ENCODE peak calls at places on chromosomes 11 and 22, in eight cellular contexts. O, E, L, H, P, Q, Z and F are unnamed samples.

GRCh38 chr11:119964136-119965025 is 173.5 kb downstream of the TRIM29 start:
- DNase-seq in H (no peak), E (no peak), Q (no peak), L (no peak), P (peak; percentile 5), O (peak; percentile 15), Z (no peak), F (no peak)

GRCh38 chr11:128905345-128906184 is 14.4 kb downstream of the KCNJ5 start:
- DNase-seq in O (no peak), L (peak; percentile 62), P (peak; percentile 18), H (peak; percentile 73), Q (peak; percentile 38), E (peak; percentile 76), Z (peak; percentile 58), F (no peak)

GRCh38 chr11:10899542-10899830 is 41.6 kb upstream of the ZBED5 start:
- DNase-seq in Q (peak; percentile 12), P (no peak), E (no peak), O (no peak), Z (no peak), H (no peak), L (no peak), F (no peak)

GRCh38 chr22:35380013-35380412 is 883 bp upstream of the HMOX1 start:
- DNase-seq in L (no peak), P (peak; percentile 46), Z (no peak), O (no peak), Q (no peak), H (no peak), E (no peak), F (no peak)

GRCh38 chr11:93221539-93221938 is 23.7 kb upstream of the SLC36A4 start:
- DNase-seq in Q (no peak), Z (no peak), O (no peak), H (no peak), E (no peak), P (no peak), L (no peak), F (no peak)

GRCh38 chr11:10881892-10882291 is 24.0 kb upstream of the ZBED5 start:
- DNase-seq in H (no peak), O (no peak), Z (no peak), L (no peak), P (no peak), Q (no peak), E (no peak), F (no peak)

GRCh38 chr11:116449522-116449921 is 323.3 kb downstream of the BUD13 start:
- DNase-seq in Z (no peak), H (no peak), E (no peak), O (no peak), Q (no peak), L (no peak), P (no peak), F (no peak)

GRCh38 chr11:22343411-22344032 is 5.3 kb downstream of the SLC17A6 start:
- DNase-seq in P (no peak), E (peak; percentile 49), Z (no peak), Q (no peak), O (no peak), L (no peak), H (peak; percentile 53), F (no peak)

GRCh38 chr11:1100417-1101245 is 26.0 kb downstream of the MUC2 start:
- DNase-seq in Z (no peak), E (peak; percentile 57), Q (no peak), L (no peak), H (no peak), P (no peak), O (no peak), F (no peak)

GRCh38 chr22:49913026-49913425 is 5.2 kb downstream of the ALG12 start:
- DNase-seq in Z (no peak), H (no peak), O (no peak), L (no peak), E (peak; percentile 45), P (no peak), Q (no peak), F (no peak)

GRCh38 chr22:21984793-21985192 is 2.2 kb upstream of the TOP3B start:
- DNase-seq in Z (no peak), E (no peak), O (peak; percentile 67), L (no peak), P (peak; percentile 35), Q (no peak), H (peak; percentile 73), F (no peak)

GRCh38 chr22:25659413-25659812 is 82.6 kb upstream of the MYO18B start:
- DNase-seq in P (no peak), E (no peak), O (no peak), Q (no peak), L (no peak), Z (no peak), H (no peak), F (no peak)

GRCh38 chr11:15688351-15688792 is 573.6 kb downstream of the INSC start:
- DNase-seq in O (peak; percentile 71), Z (no peak), E (no peak), Q (no peak), H (peak; percentile 22), P (peak; percentile 84), L (no peak), F (peak; percentile 94)

GRCh38 chr22:46586123-46586519 is 34.1 kb upstream of the GRAMD4 start:
- DNase-seq in Z (no peak), E (peak; percentile 66), L (no peak), P (no peak), H (no peak), O (no peak), Q (no peak), F (no peak)

GRCh38 chr11:130873766-130874165 is 42.5 kb downstream of the SNX19 start:
- DNase-seq in L (no peak), H (no peak), E (no peak), O (no peak), Q (no peak), P (peak; percentile 34), Z (no peak), F (peak; percentile 59)

GRCh38 chr11:12075822-12076821 is 34.3 kb upstream of the MICAL2 start:
- DNase-seq in O (no peak), E (no peak), L (peak; percentile 5), P (peak; percentile 96), Q (no peak), Z (no peak), H (no peak), F (peak; percentile 100)

GRCh38 chr22:41447435-41448188 is 1.0 kb upstream of the TOB2 start:
- DNase-seq in O (peak; percentile 75), P (peak; percentile 61), E (peak; percentile 90), L (peak; percentile 57), H (peak; percentile 88), Q (peak; percentile 27), Z (peak; percentile 76), F (peak; percentile 60)

GRCh38 chr11:10984250-10984649 is 126.4 kb upstream of the ZBED5 start:
- DNase-seq in H (no peak), E (no peak), L (no peak), Q (no peak), O (no peak), Z (no peak), P (no peak), F (no peak)

GRCh38 chr11:116873391-116873790 is 36.0 kb upstream of the APOA1 start:
- DNase-seq in E (no peak), O (no peak), Z (no peak), L (no peak), H (no peak), P (no peak), Q (no peak), F (no peak)

GRCh38 chr11:111531687-111532364 is 8.7 kb upstream of the LAYN start:
- DNase-seq in E (no peak), Q (peak; percentile 62), P (peak; percentile 82), L (no peak), H (no peak), O (no peak), Z (peak; percentile 64), F (peak; percentile 92)

GRCh38 chr22:23067691-23068090 is 2.6 kb upstream of the GNAZ start:
- DNase-seq in Q (no peak), O (no peak), E (no peak), Z (no peak), L (no peak), H (no peak), P (peak; percentile 2), F (no peak)

GRCh38 chr11:515131-515530 is 8.1 kb upstream of the RNH1 start:
- DNase-seq in H (no peak), Q (no peak), E (no peak), O (no peak), P (no peak), Z (no peak), L (no peak), F (no peak)

GRCh38 chr22:28706845-28707244 is 27.2 kb upstream of the TTC28 start:
- DNase-seq in H (no peak), E (no peak), Z (no peak), P (no peak), L (no peak), Q (no peak), O (no peak), F (no peak)

GRCh38 chr22:49586873-49587272 is 240.8 kb downstream of the BRD1 start:
- DNase-seq in P (no peak), L (no peak), H (no peak), Z (no peak), Q (no peak), E (no peak), O (no peak), F (no peak)

GRCh38 chr11:69918938-69919650 is 99.9 kb upstream of the FGF3 start:
- DNase-seq in L (peak; percentile 9), Q (peak; percentile 73), O (peak; percentile 83), Z (peak; percentile 78), P (peak; percentile 64), E (peak; percentile 91), H (peak; percentile 91), F (peak; percentile 13)

GRCh38 chr22:37519268-37520195 is at the start of gene CARD10:
- DNase-seq in Z (no peak), E (peak; percentile 83), Q (no peak), O (peak; percentile 46), H (peak; percentile 66), P (no peak), L (no peak), F (no peak)

GRCh38 chr22:48874956-48875355 is 952.7 kb downstream of the BRD1 start:
- DNase-seq in O (no peak), Q (no peak), P (no peak), L (no peak), Z (no peak), E (peak; percentile 18), H (no peak), F (no peak)

GRCh38 chr11:9461760-9462134 is 935 bp downstream of the ZNF143 start:
- DNase-seq in P (peak; percentile 37), H (no peak), E (no peak), L (no peak), O (no peak), Q (no peak), Z (no peak), F (peak; percentile 27)

GRCh38 chr22:27130949-27131745 is 473.8 kb downstream of the MIAT start:
- DNase-seq in Z (no peak), Q (no peak), E (no peak), O (no peak), P (no peak), L (no peak), H (no peak), F (peak; percentile 81)

GRCh38 chr11:123561046-123561781 is 93.2 kb downstream of the SCN3B start:
- DNase-seq in Z (no peak), H (peak; percentile 73), O (peak; percentile 82), L (peak; percentile 56), E (no peak), Q (no peak), P (peak; percentile 78), F (peak; percentile 39)

GRCh38 chr11:107752508-107752907 is 40.7 kb upstream of the SLN start:
- DNase-seq in Q (no peak), L (no peak), H (no peak), Z (no peak), P (no peak), E (no peak), O (no peak), F (no peak)

GRCh38 chr11:72724851-72725730 is 27.1 kb downstream of the ARAP1 start:
- DNase-seq in E (peak; percentile 72), P (peak; percentile 91), Z (peak; percentile 86), H (peak; percentile 80), L (peak; percentile 63), Q (peak; percentile 87), O (peak; percentile 81), F (peak; percentile 58)

GRCh38 chr11:111585371-111585770 is 16.9 kb upstream of the SIK2 start:
- DNase-seq in E (no peak), Q (no peak), L (no peak), P (peak; percentile 69), H (no peak), Z (no peak), O (no peak), F (peak; percentile 79)

GRCh38 chr11:9214765-9215164 is 50.4 kb downstream of the DENND5A start:
- DNase-seq in Z (no peak), L (no peak), E (no peak), Q (no peak), H (no peak), P (no peak), O (no peak), F (peak; percentile 59)